ENCODE peak calls at places on chromosomes 4 and X, in ten cellular contexts. L is GM23248; G is effector memory CD4-positive, alpha-beta T cell; Z is sigmoid colon; S is stomach; Q is HAP-1; M is upper lobe of left lung; R is BJ; H is lung; V is CD8-positive, alpha-beta T cell. P is an unnamed sample. For H3K27me3, the result is how much of the 10 kb centered on the place peaks cover.

GRCh38 chrX:154363706-154364439 is 10.6 kb downstream of the FLNA start:
- DNase-seq in L (no peak), G (no peak), Z (no peak), S (no peak), Q (no peak), M (peak), R (no peak), H (no peak), V (no peak), P (no peak)

GRCh38 chr4:2689825-2690700 is 66.1 kb downstream of the TNIP2 start:
- DNase-seq in L (no peak), G (no peak), Z (no peak), S (no peak), Q (no peak), M (peak), R (no peak), H (no peak), V (peak), P (no peak)

GRCh38 chr4:37936889-37937498 is 23.2 kb upstream of the PTTG2 start:
- DNase-seq in L (no peak), G (no peak), Z (no peak), S (no peak), Q (no peak), M (no peak), R (no peak), H (no peak), V (no peak), P (peak)

GRCh38 chrX:150146271-150146888 is 208.1 kb upstream of the EOLA2 start:
- DNase-seq in L (no peak), G (no peak), Z (no peak), S (no peak), Q (no peak), M (no peak), R (no peak), H (peak), V (no peak), P (peak)

GRCh38 chr4:54548098-54548620 is 109.6 kb upstream of the KIT start:
- DNase-seq in L (no peak), G (no peak), Z (no peak), S (no peak), Q (no peak), M (no peak), R (no peak), H (no peak), V (no peak), P (no peak)

GRCh38 chr4:7651461-7651921 is 216.8 kb upstream of the PSAPL1 start:
- DNase-seq in L (peak), G (no peak), Z (peak), S (no peak), Q (no peak), M (no peak), R (no peak), H (no peak), V (no peak), P (peak)

GRCh38 chr4:140642674-140643437 is 74.1 kb upstream of the UCP1 start:
- DNase-seq in L (no peak), G (no peak), Z (no peak), S (no peak), Q (no peak), M (peak), R (no peak), H (no peak), V (no peak), P (no peak)

GRCh38 chr4:86586160-86586572 is 7.9 kb upstream of the PTPN13 start:
- DNase-seq in L (peak), G (no peak), Z (no peak), S (no peak), Q (no peak), M (no peak), R (no peak), H (no peak), V (no peak), P (no peak)

GRCh38 chr4:101020956-101021355 is 326.4 kb downstream of the PPP3CA start:
- DNase-seq in L (peak), G (no peak), Z (no peak), S (no peak), Q (no peak), M (no peak), R (no peak), H (no peak), V (no peak), P (no peak)

GRCh38 chr4:99759346-99759984 is 57.2 kb upstream of the DAPP1 start:
- DNase-seq in L (no peak), G (no peak), Z (no peak), S (no peak), Q (no peak), M (no peak), R (no peak), H (no peak), V (no peak), P (no peak)

GRCh38 chrX:63686878-63687714 is 97.9 kb downstream of the ARHGEF9 start:
- DNase-seq in L (peak), G (no peak), Z (no peak), S (no peak), Q (peak), M (no peak), R (peak), H (no peak), V (no peak), P (no peak)

GRCh38 chr4:48195853-48196252 is 61.8 kb upstream of the TXK start:
- DNase-seq in L (no peak), G (no peak), Z (no peak), S (no peak), Q (no peak), M (no peak), R (no peak), H (no peak), V (no peak), P (no peak)

GRCh38 chr4:24657768-24658617 is 73.6 kb upstream of the DHX15 start:
- DNase-seq in L (peak), G (no peak), Z (no peak), S (peak), Q (peak), M (no peak), R (no peak), H (peak), V (no peak), P (peak)

DNA sequence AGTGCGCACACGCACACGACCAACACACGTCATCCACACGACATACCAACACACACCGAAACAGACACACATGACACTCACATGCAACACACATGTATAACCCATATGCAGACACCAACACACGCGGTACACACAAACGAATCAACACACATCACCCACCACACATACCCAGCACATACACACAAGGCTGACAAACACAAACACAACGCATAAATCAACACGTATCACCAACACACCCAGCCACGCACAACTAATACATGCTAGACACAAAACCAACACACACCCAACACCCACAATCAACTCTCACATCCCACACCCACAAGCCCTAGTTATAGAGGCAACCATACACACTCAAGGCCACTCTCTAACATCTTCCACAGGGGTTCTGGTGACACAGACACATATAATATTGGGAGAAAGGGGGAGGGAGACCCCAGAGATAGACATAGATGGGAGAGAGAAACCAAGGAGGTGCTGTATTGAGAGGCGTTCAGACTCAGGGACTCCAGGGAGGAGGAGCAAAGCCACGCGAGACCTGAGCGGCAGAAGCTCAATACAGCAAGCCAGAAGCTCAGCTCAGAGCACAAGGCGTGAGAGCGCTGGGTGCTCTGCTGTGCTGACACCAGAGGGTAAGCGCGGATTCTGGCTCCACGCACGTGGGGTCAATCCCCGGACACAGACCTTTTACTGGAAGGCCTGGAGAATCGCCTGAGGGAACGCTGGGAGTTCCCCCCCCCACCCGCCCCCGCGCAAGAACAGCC is 8.5 kb downstream of the MSX1 start:
- DNase-seq in L (no peak), G (no peak), Z (no peak), S (no peak), Q (no peak), M (no peak), R (no peak), H (no peak), V (no peak), P (peak)
- H3K27me3 ChIP-seq in L (half or more), G (half or more), Z (half or more), S (half or more), Q (half or more), M (under half), R (half or more), H (under half), V (under half), P (under half)

GRCh38 chr4:68366600-68366999 is 16.7 kb upstream of the YTHDC1 start:
- DNase-seq in L (no peak), G (no peak), Z (no peak), S (no peak), Q (no peak), M (no peak), R (no peak), H (no peak), V (no peak), P (no peak)
- H3K27me3 ChIP-seq in L (under half), G (under half), Z (under half), S (under half), Q (under half), M (under half), R (under half), H (under half), V (under half), P (under half)

GRCh38 chr4:155734065-155734464 is 24.8 kb upstream of the GUCY1B1 start:
- DNase-seq in L (peak), G (no peak), Z (no peak), S (no peak), Q (peak), M (no peak), R (no peak), H (no peak), V (no peak), P (no peak)
- H3K27me3 ChIP-seq in L (under half), G (under half), Z (under half), S (under half), Q (under half), M (under half), R (under half), H (under half), V (under half), P (under half)

DNA sequence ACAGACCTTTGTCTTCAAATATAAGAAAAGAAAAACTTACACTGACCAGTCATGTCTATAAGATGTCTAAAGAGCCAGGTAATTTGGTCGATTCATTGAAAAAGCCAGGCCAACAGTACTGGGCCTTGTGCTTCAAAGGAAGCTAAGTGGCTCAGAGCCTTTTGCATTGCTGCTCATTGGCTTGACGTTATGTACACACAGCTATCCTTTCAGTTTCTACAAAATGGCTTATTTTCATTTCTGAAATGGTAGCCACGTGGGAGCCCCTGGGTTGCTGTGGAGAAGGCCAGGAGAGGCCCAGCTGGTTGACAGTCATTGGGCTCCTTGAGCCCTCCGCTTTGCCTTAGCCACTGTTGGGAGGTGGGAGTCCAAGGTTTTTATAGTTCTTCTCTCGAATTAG is 199.1 kb upstream of the CXorf66 start:
- DNase-seq in L (no peak), G (no peak), Z (no peak), S (no peak), Q (no peak), M (no peak), R (no peak), H (no peak), V (no peak), P (no peak)
- H3K27me3 ChIP-seq in L (under half), G (under half), Z (under half), S (under half), Q (under half), M (under half), R (under half), H (under half), V (under half), P (under half)

DNA sequence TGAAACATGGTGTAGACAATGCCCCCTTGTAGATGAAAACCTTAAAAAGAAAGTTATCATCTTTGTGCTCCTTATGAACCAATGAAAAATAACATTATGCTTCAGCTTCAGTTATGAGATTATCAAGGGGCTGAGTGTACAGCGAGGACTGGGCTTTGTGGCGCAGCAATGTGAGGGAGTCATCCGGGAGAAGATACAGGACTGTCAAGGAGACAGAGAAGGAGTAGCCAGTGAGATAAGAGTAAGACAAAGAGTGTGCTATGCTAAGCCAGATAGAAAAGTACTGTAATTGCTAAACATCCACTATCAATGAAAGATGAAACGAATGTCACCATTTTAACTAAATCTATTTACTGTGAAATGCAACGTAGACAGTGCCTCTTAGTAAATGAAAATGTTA is 3.6 kb upstream of the KLHL15 start:
- DNase-seq in L (no peak), G (no peak), Z (no peak), S (no peak), Q (no peak), M (no peak), R (no peak), H (no peak), V (no peak), P (no peak)
- H3K27me3 ChIP-seq in L (under half), G (under half), Z (under half), S (under half), Q (under half), M (under half), R (under half), H (under half), V (under half), P (under half)

GRCh38 chrX:106566362-106566761 is 45.4 kb upstream of the RADX start:
- DNase-seq in L (no peak), G (no peak), Z (no peak), S (no peak), Q (no peak), M (no peak), R (no peak), H (no peak), V (no peak), P (no peak)
- H3K27me3 ChIP-seq in L (under half), G (under half), Z (under half), S (under half), Q (under half), M (under half), R (under half), H (under half), V (under half), P (under half)

GRCh38 chrX:46588263-46588662 is 14.7 kb downstream of the CHST7 start:
- DNase-seq in L (peak), G (no peak), Z (peak), S (no peak), Q (peak), M (no peak), R (no peak), H (no peak), V (peak), P (peak)
- H3K27me3 ChIP-seq in L (under half), G (under half), Z (under half), S (under half), Q (under half), M (under half), R (under half), H (under half), V (under half), P (under half)

GRCh38 chrX:130147631-130148030 is 18.0 kb downstream of the AIFM1 start:
- DNase-seq in L (no peak), G (no peak), Z (no peak), S (no peak), Q (no peak), M (no peak), R (no peak), H (no peak), V (no peak), P (no peak)
- H3K27me3 ChIP-seq in L (under half), G (under half), Z (under half), S (under half), Q (under half), M (under half), R (under half), H (under half), V (under half), P (under half)

GRCh38 chr4:42123071-42123644 is 29.3 kb downstream of the BEND4 start:
- DNase-seq in L (no peak), G (no peak), Z (no peak), S (no peak), Q (no peak), M (no peak), R (no peak), H (no peak), V (no peak), P (no peak)

GRCh38 chr4:42122237-42122636 is 30.2 kb downstream of the BEND4 start:
- DNase-seq in L (no peak), G (no peak), Z (no peak), S (no peak), Q (no peak), M (no peak), R (no peak), H (no peak), V (no peak), P (no peak)

DNA sequence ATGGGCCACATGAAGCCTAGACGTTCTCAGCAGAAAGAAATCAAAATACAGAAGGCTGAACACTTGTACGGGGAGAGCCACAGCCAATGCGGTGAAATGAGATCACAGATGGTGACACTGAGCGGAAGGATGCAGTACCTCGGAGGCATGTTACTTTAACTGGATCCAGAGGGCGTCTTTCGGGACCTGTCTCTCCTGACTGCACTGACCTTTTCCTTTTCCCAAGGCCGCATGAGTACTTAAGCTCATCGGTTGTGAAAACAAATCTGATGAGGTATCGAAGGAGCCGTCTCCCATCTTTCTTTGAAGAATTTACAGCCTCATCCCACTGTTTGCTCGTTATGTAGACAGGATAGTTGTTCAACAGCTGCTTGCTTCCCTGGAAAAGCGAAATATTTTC is 32.5 kb downstream of the BEND4 start:
- DNase-seq in L (no peak), G (no peak), Z (no peak), S (no peak), Q (no peak), M (no peak), R (no peak), H (no peak), V (no peak), P (no peak)
- H3K27me3 ChIP-seq in L (under half), G (under half), Z (under half), S (under half), Q (under half), M (under half), R (under half), H (under half), V (under half), P (under half)

DNA sequence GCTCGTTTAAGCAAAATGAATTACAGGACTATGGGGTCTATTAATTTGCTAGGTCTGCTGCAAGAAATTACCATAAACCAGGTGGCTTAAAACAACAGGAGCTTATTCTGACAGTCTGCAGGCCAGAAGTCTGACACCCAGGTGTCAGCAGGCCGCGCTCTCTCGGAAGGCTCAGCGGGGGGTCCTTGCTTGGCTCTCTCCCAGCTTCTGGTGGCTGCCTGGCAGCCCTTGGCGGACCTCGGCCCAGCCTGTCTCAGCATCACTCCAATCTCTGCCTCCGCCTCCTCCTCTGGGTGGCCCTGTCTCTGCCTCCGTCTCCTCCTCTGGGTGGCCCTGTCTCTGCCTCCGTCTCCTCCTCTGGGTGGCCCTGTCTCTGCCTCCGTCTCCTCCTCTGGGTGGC is 580.5 kb upstream of the FAT1 start:
- DNase-seq in L (no peak), G (no peak), Z (no peak), S (no peak), Q (no peak), M (peak), R (no peak), H (no peak), V (no peak), P (no peak)
- H3K27me3 ChIP-seq in L (under half), G (under half), Z (under half), S (under half), Q (under half), M (under half), R (under half), H (under half), V (under half), P (under half)

P was measured in right cardiac atrium.